ENCODE peak calls at places on chromosomes 7 and 10, in five cellular contexts. J is testis, R is stomach, P is right lobe of liver, E is transverse colon. C is an unnamed sample.

GRCh38 chr7:66731986-66732385 is 8.5 kb upstream of the RABGEF1 start:
- DNase-seq in E (no peak), P (no peak), J (no peak), R (no peak), C (no peak)

GRCh38 chr7:30988346-30989005 is 24.7 kb downstream of the GHRHR start:
- DNase-seq in E (peak; percentile 49), J (no peak), R (peak; percentile 30), P (peak; percentile 74), C (peak; percentile 63)

GRCh38 chr7:2647594-2648172 is 15.9 kb downstream of the TTYH3 start:
- DNase-seq in J (no peak), R (no peak), E (no peak), P (no peak), C (no peak)

GRCh38 chr7:141696386-141696785 is 5.6 kb downstream of the DENND11 start:
- DNase-seq in R (no peak), E (no peak), J (no peak), P (no peak), C (no peak)

GRCh38 chr7:88377421-88377820 is 70.7 kb upstream of the STEAP4 start:
- DNase-seq in E (no peak), P (no peak), R (no peak), J (no peak), C (no peak)

GRCh38 chr10:51014680-51015425 is 59.4 kb upstream of the PRKG1 start:
- DNase-seq in E (no peak), J (no peak), P (no peak), R (no peak), C (no peak)

GRCh38 chr10:92692697-92693533 is 3.2 kb downstream of the HHEX start:
- DNase-seq in E (no peak), P (no peak), J (no peak), R (no peak), C (no peak)

GRCh38 chr7:135670179-135670578 is 7.9 kb downstream of the STMP1 start:
- DNase-seq in J (no peak), R (no peak), E (no peak), P (no peak), C (no peak)

GRCh38 chr10:86520871-86521619 is 547 bp downstream of the WAPL start:
- DNase-seq in J (peak; percentile 74), R (peak; percentile 61), E (peak; percentile 66), P (peak; percentile 76), C (no peak)

GRCh38 chr10:110686941-110687340 is 42.8 kb downstream of the RBM20 start:
- DNase-seq in E (no peak), P (no peak), J (no peak), R (no peak), C (no peak)

GRCh38 chr7:143205560-143206293 is 16.1 kb upstream of the TAS2R40 start:
- DNase-seq in R (no peak), E (peak; percentile 24), J (peak; percentile 35), P (no peak), C (no peak)

GRCh38 chr7:92988051-92988450 is 129.7 kb downstream of the SAMD9 start:
- DNase-seq in P (no peak), J (no peak), E (no peak), R (no peak), C (no peak)

GRCh38 chr10:126199221-126199998 is 188.9 kb downstream of the ADAM12 start:
- DNase-seq in J (no peak), E (no peak), R (no peak), P (no peak), C (no peak)

GRCh38 chr7:159175792-159176191 is 31.1 kb upstream of the VIPR2 start:
- DNase-seq in R (no peak), J (no peak), P (no peak), E (no peak), C (no peak)

GRCh38 chr10:124743188-124744046 is 761 bp downstream of the FAM53B start:
- DNase-seq in P (no peak), R (peak; percentile 46), J (no peak), E (no peak), C (peak; percentile 78)

GRCh38 chr7:50304911-50305621 is 550 bp downstream of the IKZF1 start:
- DNase-seq in E (peak; percentile 70), R (no peak), J (no peak), P (no peak), C (no peak)

GRCh38 chr7:28748934-28749584 is 209.1 kb downstream of the TRIL start:
- DNase-seq in R (no peak), E (no peak), P (no peak), J (no peak), C (no peak)

GRCh38 chr10:82759050-82759449 is 884.1 kb downstream of the NRG3 start:
- DNase-seq in R (no peak), J (no peak), P (no peak), E (no peak), C (no peak)

GRCh38 chr7:12821746-12822145 is 134.3 kb downstream of the ARL4A start:
- DNase-seq in J (no peak), P (no peak), R (no peak), E (no peak), C (no peak)

GRCh38 chr7:100801833-100802568 is 25.3 kb downstream of the EPHB4 start:
- DNase-seq in E (peak; percentile 80), R (peak; percentile 75), P (no peak), J (peak; percentile 80), C (no peak)

GRCh38 chr10:72171175-72171630 is 44.6 kb upstream of the ANAPC16 start:
- DNase-seq in E (peak; percentile 66), P (no peak), J (no peak), R (peak; percentile 70), C (no peak)

GRCh38 chr7:131226116-131226562 is 101.5 kb upstream of the MKLN1 start:
- DNase-seq in R (no peak), P (no peak), E (no peak), J (no peak), C (no peak)

GRCh38 chr10:20091698-20092097 is 275.5 kb downstream of the PLXDC2 start:
- DNase-seq in E (peak; percentile 81), J (no peak), P (no peak), R (no peak), C (no peak)

GRCh38 chr10:6082496-6083395 is 6.1 kb upstream of the RBM17 start:
- DNase-seq in R (no peak), J (no peak), E (no peak), P (no peak), C (no peak)

GRCh38 chr7:2879354-2879753 is 35.2 kb upstream of the GNA12 start:
- DNase-seq in J (no peak), R (no peak), P (no peak), E (no peak), C (no peak)

GRCh38 chr7:106022193-106022821 is 59.2 kb downstream of the CDHR3 start:
- DNase-seq in E (peak; percentile 63), R (peak; percentile 45), J (no peak), P (no peak), C (no peak)

GRCh38 chr7:98418636-98419315 is 17.9 kb upstream of the BAIAP2L1 start:
- DNase-seq in R (peak; percentile 84), P (peak; percentile 93), J (no peak), E (peak; percentile 78), C (no peak)

GRCh38 chr7:122886357-122887081 is at the start of gene CADPS2:
- DNase-seq in P (peak; percentile 92), J (peak; percentile 87), R (peak; percentile 90), E (peak; percentile 87), C (peak; percentile 82)

GRCh38 chr10:79930267-79930666 is 18.6 kb downstream of the SFTPD start:
- DNase-seq in J (no peak), P (no peak), R (no peak), E (no peak), C (no peak)
- TF ChIP-seq CTCF in J (no peak), P (no peak), R (no peak), E (no peak), C (no peak)

DNA sequence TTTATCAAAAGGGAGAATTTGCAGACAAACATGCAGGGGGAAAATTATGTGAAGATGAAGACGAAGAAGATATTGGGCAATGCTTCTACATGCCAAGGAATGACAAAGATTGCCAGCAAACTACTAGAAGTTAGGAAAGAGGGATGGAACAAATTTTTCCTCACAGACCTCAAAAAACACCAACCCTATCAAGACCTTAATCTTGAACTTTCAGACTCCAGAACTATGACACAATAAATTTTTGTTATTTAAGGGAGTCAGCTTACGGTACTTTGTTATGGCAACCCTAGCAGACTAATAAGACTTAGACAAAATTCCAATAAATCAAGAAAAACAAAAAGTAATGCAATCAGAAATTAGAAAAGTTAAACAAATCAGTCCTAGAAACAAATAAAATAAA is 280.0 kb upstream of the GNAI1 start:
- DNase-seq in P (no peak), R (no peak), J (no peak), E (no peak), C (no peak)
- TF ChIP-seq CTCF in P (no peak), R (no peak), J (no peak), E (no peak), C (no peak)

DNA sequence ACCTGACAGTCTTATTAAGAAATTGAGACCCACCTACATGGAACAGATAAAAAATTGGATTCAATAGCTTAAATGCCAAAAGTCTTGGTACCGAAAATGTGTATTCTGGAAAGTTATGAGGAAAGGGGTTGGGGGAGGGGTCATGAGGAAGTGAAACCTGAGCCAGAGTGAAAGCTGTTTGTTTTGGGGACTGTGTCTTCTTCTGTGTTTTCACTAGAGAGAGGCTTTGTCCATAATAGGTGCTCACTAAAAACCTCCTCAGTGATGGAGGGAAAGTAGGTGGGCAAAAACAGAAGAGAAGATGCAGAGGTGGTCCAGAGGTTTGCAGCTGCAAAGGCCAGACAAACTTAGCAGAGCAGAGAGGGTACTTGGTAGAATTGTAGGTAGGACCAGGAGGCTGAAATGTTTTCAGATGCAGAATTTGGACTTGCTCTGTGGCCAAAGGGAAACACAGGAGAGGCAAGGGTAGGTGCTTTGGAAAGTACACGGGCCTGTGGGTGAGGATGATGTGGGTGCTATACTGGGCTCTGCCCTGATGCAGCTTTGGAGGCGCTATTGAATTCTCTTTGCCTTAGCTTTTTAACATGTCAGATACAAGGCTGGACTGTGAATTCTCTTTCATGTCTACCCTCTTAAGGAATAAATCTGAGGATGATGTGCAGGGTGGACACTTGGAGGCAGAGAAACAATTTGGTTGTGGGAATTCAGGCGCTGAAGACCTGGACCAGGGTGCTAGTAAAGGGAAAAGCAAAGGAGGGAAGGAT is 254.6 kb downstream of the PTEN start:
- DNase-seq in J (no peak), P (no peak), R (no peak), E (no peak), C (no peak)
- TF ChIP-seq CTCF in J (no peak), P (no peak), R (no peak), E (no peak), C (peak; percentile 31)

DNA sequence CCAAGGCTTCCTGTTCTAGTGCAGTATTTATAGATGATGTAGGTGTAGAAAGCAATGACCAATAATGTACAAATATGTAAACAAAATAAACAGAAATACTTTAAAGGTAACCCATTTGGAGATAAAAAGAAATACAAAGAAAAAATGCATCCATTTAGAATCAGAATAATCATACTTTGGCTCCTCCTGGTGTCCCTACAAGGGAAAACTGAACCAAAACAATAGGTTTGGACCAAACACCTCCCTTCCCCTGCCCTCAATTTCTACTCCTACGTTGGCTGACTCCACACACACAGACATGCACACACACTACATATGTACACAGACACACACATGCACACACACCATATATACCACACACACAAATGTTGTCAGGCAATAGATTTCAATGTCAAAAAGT is 36.0 kb downstream of the C10orf143 start:
- DNase-seq in R (no peak), E (no peak), P (no peak), J (no peak), C (no peak)
- TF ChIP-seq CTCF in R (no peak), E (no peak), P (no peak), J (no peak), C (no peak)

C was measured in type B pancreatic cell.